ENCODE peak calls at places on chromosomes 5 and 9, in four cellular contexts. N is bronchial epithelial cell, M is T-helper 1 cell, A is NCI-H1105. I is an unnamed sample.

GRCh38 chr5:59709833-59710232 is 183.7 kb downstream of the PDE4D start:
- DNase-seq in N (peak), M (no peak), A (no peak), I (no peak)

GRCh38 chr5:36722913-36723312 is 116.5 kb downstream of the SLC1A3 start:
- DNase-seq in N (no peak), M (no peak), A (no peak), I (no peak)

GRCh38 chr9:110146371-110146770 is 61.6 kb downstream of the C9orf152 start:
- DNase-seq in N (no peak), M (no peak), A (no peak), I (no peak)

GRCh38 chr5:78252715-78253114 is 41.8 kb downstream of the AP3B1 start:
- DNase-seq in N (no peak), M (no peak), A (no peak), I (no peak)

GRCh38 chr9:1071730-1072129 is 21.6 kb downstream of the DMRT2 start:
- DNase-seq in N (peak), M (no peak), A (peak), I (no peak)

GRCh38 chr9:112283854-112284253 is 49.6 kb downstream of the PTBP3 start:
- DNase-seq in N (no peak), M (no peak), A (no peak), I (no peak)

GRCh38 chr9:120258096-120258495 is 321.9 kb downstream of the CDK5RAP2 start:
- DNase-seq in N (no peak), M (no peak), A (no peak), I (no peak)

GRCh38 chr5:68817696-68818695 is 275.8 kb upstream of the SLC30A5 start:
- DNase-seq in N (no peak), M (no peak), A (no peak), I (no peak)

GRCh38 chr9:103942171-103942570 is 151.9 kb upstream of the SMC2 start:
- DNase-seq in N (no peak), M (no peak), A (no peak), I (no peak)

GRCh38 chr9:106678273-106678672 is 184.7 kb upstream of the ZNF462 start:
- DNase-seq in N (no peak), M (no peak), A (no peak), I (no peak)

GRCh38 chr5:30103056-30104020 is 1090.1 kb upstream of the CDH6 start:
- DNase-seq in N (no peak), M (no peak), A (no peak), I (no peak)

GRCh38 chr9:4327504-4328191 is 27.8 kb upstream of the GLIS3 start:
- DNase-seq in N (peak), M (no peak), A (no peak), I (no peak)

I was measured in effector memory CD4-positive, alpha-beta T cell.